ENCODE peak calls at places on chromosomes 13 and 19, in ten cellular contexts. Z is hepatocyte, O is IMR-90, U is tibial artery, Q is pancreas, X is mesothelial cell of epicardium, Y is right atrium auricular region, E is GM13976, R is WTC11, B is AG09319. D is an unnamed sample.

GRCh38 chr13:112748947-112749346 is 59.1 kb downstream of the ATP11A start:
- DNase-seq in Z (no peak), O (no peak), U (no peak), Q (no peak), X (no peak), Y (peak; percentile 75), E (no peak), R (no peak), B (peak; percentile 8), D (no peak)

GRCh38 chr13:37666036-37666435 is 67.5 kb upstream of the POSTN start:
- DNase-seq in Z (no peak), O (peak; percentile 23), U (no peak), Q (no peak), X (no peak), Y (no peak), E (no peak), R (no peak), B (no peak), D (no peak)

GRCh38 chr13:76723551-76724232 is 162.5 kb downstream of the KCTD12 start:
- DNase-seq in Z (peak; percentile 8), O (peak; percentile 89), U (no peak), Q (no peak), X (no peak), Y (no peak), E (no peak), R (peak; percentile 9), B (peak; percentile 73), D (no peak)

GRCh38 chr19:35346193-35347052 is 1.3 kb upstream of the FFAR1 start:
- DNase-seq in Z (no peak), O (no peak), U (peak; percentile 54), Q (no peak), X (peak; percentile 30), Y (no peak), E (peak; percentile 84), R (no peak), B (no peak), D (no peak)

GRCh38 chr19:4052993-4053422 is 13.7 kb downstream of the ZBTB7A start:
- DNase-seq in Z (no peak), O (no peak), U (no peak), Q (no peak), X (no peak), Y (no peak), E (no peak), R (no peak), B (no peak), D (peak; percentile 60)

GRCh38 chr19:14404322-14404721 is 14.8 kb downstream of the DDX39A start:
- DNase-seq in Z (no peak), O (no peak), U (no peak), Q (no peak), X (no peak), Y (no peak), E (peak; percentile 13), R (no peak), B (no peak), D (no peak)

GRCh38 chr19:21321996-21322395 is 7.2 kb downstream of the ZNF708 start:
- DNase-seq in Z (no peak), O (no peak), U (no peak), Q (no peak), X (no peak), Y (no peak), E (no peak), R (no peak), B (no peak), D (no peak)

GRCh38 chr13:35530147-35530546 is 53.7 kb upstream of the MAB21L1 start:
- DNase-seq in Z (no peak), O (no peak), U (no peak), Q (no peak), X (no peak), Y (no peak), E (no peak), R (no peak), B (no peak), D (no peak)

GRCh38 chr13:49602005-49602404 is 16.6 kb upstream of the RCBTB1 start:
- DNase-seq in Z (no peak), O (peak; percentile 10), U (no peak), Q (no peak), X (no peak), Y (no peak), E (no peak), R (no peak), B (no peak), D (no peak)

GRCh38 chr19:18951721-18952281 is 10.8 kb upstream of the HOMER3 start:
- DNase-seq in Z (no peak), O (no peak), U (no peak), Q (no peak), X (no peak), Y (no peak), E (peak; percentile 7), R (no peak), B (peak; percentile 31), D (no peak)

GRCh38 chr13:106393776-106394175 is 141.7 kb downstream of the EFNB2 start:
- DNase-seq in Z (no peak), O (peak; percentile 43), U (no peak), Q (no peak), X (no peak), Y (no peak), E (no peak), R (no peak), B (no peak), D (no peak)

GRCh38 chr13:77016888-77017623 is 9.9 kb downstream of the FBXL3 start:
- DNase-seq in Z (no peak), O (no peak), U (no peak), Q (no peak), X (no peak), Y (no peak), E (no peak), R (no peak), B (no peak), D (no peak)

GRCh38 chr19:42352216-42352892 is 26.9 kb downstream of the MEGF8 start:
- DNase-seq in Z (no peak), O (peak; percentile 8), U (no peak), Q (no peak), X (no peak), Y (no peak), E (peak; percentile 73), R (no peak), B (no peak), D (no peak)

GRCh38 chr19:29417048-29417447 is 108.7 kb upstream of the VSTM2B start:
- DNase-seq in Z (no peak), O (no peak), U (no peak), Q (no peak), X (no peak), Y (no peak), E (no peak), R (no peak), B (no peak), D (no peak)

GRCh38 chr13:30752201-30752797 is 17.0 kb downstream of the ALOX5AP start:
- DNase-seq in Z (peak; percentile 32), O (peak; percentile 50), U (peak; percentile 80), Q (no peak), X (no peak), Y (no peak), E (no peak), R (no peak), B (no peak), D (no peak)

GRCh38 chr19:54084410-54084809 is 3.2 kb upstream of the TARM1 start:
- DNase-seq in Z (no peak), O (no peak), U (no peak), Q (no peak), X (no peak), Y (no peak), E (no peak), R (no peak), B (no peak), D (no peak)

GRCh38 chr19:58351996-58352755 is 1.1 kb downstream of the A1BG start:
- DNase-seq in Z (no peak), O (no peak), U (no peak), Q (no peak), X (no peak), Y (no peak), E (no peak), R (no peak), B (no peak), D (no peak)

GRCh38 chr19:3234800-3235199 is 10.3 kb downstream of the CELF5 start:
- DNase-seq in Z (no peak), O (no peak), U (no peak), Q (no peak), X (no peak), Y (no peak), E (peak; percentile 52), R (peak; percentile 80), B (no peak), D (peak; percentile 26)

GRCh38 chr19:35736913-35737886 is 5.1 kb downstream of the IGFLR1 start:
- DNase-seq in Z (no peak), O (no peak), U (no peak), Q (no peak), X (no peak), Y (no peak), E (no peak), R (no peak), B (no peak), D (peak; percentile 34)

DNA sequence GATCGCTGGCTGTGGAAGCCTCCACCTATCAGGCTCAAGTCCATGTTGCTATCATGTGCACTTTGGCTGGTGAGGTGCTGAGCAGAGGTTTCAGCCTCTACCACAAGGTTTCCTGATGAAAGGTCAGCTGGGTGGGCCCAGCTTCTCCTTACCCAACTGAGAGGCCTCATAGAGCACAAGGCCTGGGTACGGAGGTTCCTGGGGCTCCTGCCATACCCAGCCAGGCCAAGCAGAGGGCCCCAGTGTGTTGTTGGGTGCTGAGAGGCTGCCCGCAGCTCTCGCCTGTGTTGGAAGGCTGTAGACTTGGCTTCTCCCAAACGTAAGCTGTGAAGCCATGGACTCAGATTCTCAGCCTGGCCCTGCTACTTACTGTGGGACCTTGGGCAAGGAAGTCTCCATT is 28.2 kb downstream of the ACTN4 start:
- DNase-seq in Z (peak; percentile 32), O (no peak), U (no peak), Q (no peak), X (no peak), Y (no peak), E (no peak), R (no peak), B (no peak), D (no peak)
- TF ChIP-seq CTCF in Z (no peak), O (no peak), U (no peak), Q (no peak), X (no peak), Y (no peak), E (no peak), R (no peak), B (no peak), D (no peak)

GRCh38 chr13:99959538-99960230 is 11.9 kb downstream of the ZIC5 start:
- DNase-seq in Z (no peak), O (no peak), U (no peak), Q (no peak), X (no peak), Y (no peak), E (peak; percentile 40), R (peak; percentile 43), B (no peak), D (no peak)
- TF ChIP-seq CTCF in Z (peak; percentile 38), O (no peak), U (no peak), Q (no peak), X (no peak), Y (no peak), E (no peak), R (no peak), B (no peak), D (no peak)

GRCh38 chr19:5504115-5504514 is 48.9 kb downstream of the ZNRF4 start:
- DNase-seq in Z (no peak), O (no peak), U (no peak), Q (no peak), X (no peak), Y (no peak), E (no peak), R (peak; percentile 49), B (no peak), D (peak; percentile 15)
- TF ChIP-seq CTCF in Z (no peak), O (no peak), U (no peak), Q (no peak), X (no peak), Y (no peak), E (no peak), R (no peak), B (no peak), D (no peak)

GRCh38 chr13:33659894-33660293 is 158.1 kb upstream of the RFC3 start:
- DNase-seq in Z (no peak), O (no peak), U (no peak), Q (no peak), X (no peak), Y (no peak), E (no peak), R (no peak), B (no peak), D (no peak)
- TF ChIP-seq CTCF in Z (no peak), O (no peak), U (no peak), Q (no peak), X (no peak), Y (no peak), E (no peak), R (no peak), B (no peak), D (no peak)

D was measured in Calu3.